ENCODE peak calls at places on chromosomes 1 and 21, in ten cellular contexts. T is AG04450; K is CD8-positive, alpha-beta T cell; X is brain microvascular endothelial cell; V is thyroid gland; P is astrocyte of the spinal cord; M is fibroblast of lung; A is neural progenitor cell; Y is right lobe of liver; J is MCF 10A. U is an unnamed sample.
A peak's percentile ranks its signal among the peaks of the same experiment; 100 is the strongest.

GRCh38 chr1:35930593-35931423 is at the start of gene AGO3:
- DNase-seq in T (peak; percentile 23), K (peak; percentile 70), X (peak; percentile 54), V (peak; percentile 95), P (peak; percentile 83), M (peak; percentile 74), A (peak; percentile 89), Y (peak; percentile 88), J (peak; percentile 85), U (peak; percentile 95)

GRCh38 chr21:28227881-28228623 is 764.6 kb downstream of the LTN1 start:
- DNase-seq in T (no peak), K (no peak), X (no peak), V (no peak), P (no peak), M (peak; percentile 38), A (no peak), Y (no peak), J (peak; percentile 23), U (no peak)

GRCh38 chr1:176196728-176197127 is 10.4 kb downstream of the COP1 start:
- DNase-seq in T (no peak), K (no peak), X (no peak), V (no peak), P (no peak), M (no peak), A (no peak), Y (no peak), J (no peak), U (no peak)

GRCh38 chr1:102098081-102098480 is 101.4 kb upstream of the OLFM3 start:
- DNase-seq in T (no peak), K (no peak), X (no peak), V (no peak), P (no peak), M (no peak), A (no peak), Y (no peak), J (no peak), U (no peak)

GRCh38 chr1:146036241-146036989 is 14.9 kb upstream of the HJV start:
- DNase-seq in T (no peak), K (no peak), X (no peak), V (no peak), P (peak; percentile 79), M (no peak), A (no peak), Y (no peak), J (no peak), U (no peak)

GRCh38 chr21:8993284-8993942 is 1528.0 kb upstream of the TPTE start:
- DNase-seq in T (no peak), K (no peak), X (no peak), V (no peak), P (no peak), M (no peak), A (no peak), Y (no peak), J (no peak), U (no peak)

GRCh38 chr1:54354899-54355298 is 51.3 kb downstream of the SSBP3 start:
- DNase-seq in T (no peak), K (no peak), X (no peak), V (no peak), P (no peak), M (no peak), A (peak; percentile 70), Y (no peak), J (no peak), U (no peak)

GRCh38 chr1:94063379-94063778 is 57.6 kb downstream of the ABCA4 start:
- DNase-seq in T (peak; percentile 30), K (no peak), X (peak; percentile 81), V (peak; percentile 61), P (peak; percentile 80), M (peak; percentile 82), A (peak; percentile 52), Y (no peak), J (peak; percentile 39), U (no peak)

GRCh38 chr1:211135342-211135950 is 1.5 kb upstream of the KCNH1 start:
- DNase-seq in T (peak; percentile 32), K (no peak), X (peak; percentile 9), V (no peak), P (peak; percentile 75), M (peak; percentile 71), A (peak; percentile 44), Y (no peak), J (peak; percentile 84), U (peak; percentile 32)

GRCh38 chr21:36320421-36321324 is 676 bp downstream of the MORC3 start:
- DNase-seq in T (peak; percentile 21), K (no peak), X (peak; percentile 59), V (peak; percentile 71), P (peak; percentile 76), M (peak; percentile 67), A (no peak), Y (peak; percentile 75), J (peak; percentile 71), U (peak; percentile 78)

GRCh38 chr1:101431956-101432510 is 195.2 kb downstream of the S1PR1 start:
- DNase-seq in T (no peak), K (no peak), X (no peak), V (no peak), P (no peak), M (no peak), A (no peak), Y (no peak), J (no peak), U (no peak)

GRCh38 chr1:147785794-147786506 is 25.5 kb upstream of the GJA5 start:
- DNase-seq in T (no peak), K (no peak), X (no peak), V (no peak), P (no peak), M (no peak), A (no peak), Y (no peak), J (no peak), U (no peak)

GRCh38 chr1:167427843-167428242 is 90.5 kb downstream of the CD247 start:
- DNase-seq in T (no peak), K (no peak), X (no peak), V (no peak), P (no peak), M (peak; percentile 9), A (no peak), Y (no peak), J (no peak), U (no peak)

GRCh38 chr1:47192458-47193384 is 2.9 kb upstream of the PDZK1IP1 start:
- DNase-seq in T (peak; percentile 32), K (peak; percentile 24), X (peak; percentile 45), V (peak; percentile 79), P (peak; percentile 58), M (peak; percentile 60), A (peak; percentile 86), Y (peak; percentile 78), J (peak; percentile 81), U (peak; percentile 77)

GRCh38 chr1:44220001-44220751 is 6.9 kb downstream of the DMAP1 start:
- DNase-seq in T (peak; percentile 54), K (no peak), X (peak; percentile 57), V (no peak), P (peak; percentile 35), M (peak; percentile 54), A (no peak), Y (no peak), J (no peak), U (no peak)
- TF ChIP-seq CTCF in T (peak; percentile 39), K (no peak), X (peak; percentile 33), V (no peak), P (no peak), M (peak; percentile 6), A (no peak), Y (no peak), J (no peak), U (no peak)

DNA sequence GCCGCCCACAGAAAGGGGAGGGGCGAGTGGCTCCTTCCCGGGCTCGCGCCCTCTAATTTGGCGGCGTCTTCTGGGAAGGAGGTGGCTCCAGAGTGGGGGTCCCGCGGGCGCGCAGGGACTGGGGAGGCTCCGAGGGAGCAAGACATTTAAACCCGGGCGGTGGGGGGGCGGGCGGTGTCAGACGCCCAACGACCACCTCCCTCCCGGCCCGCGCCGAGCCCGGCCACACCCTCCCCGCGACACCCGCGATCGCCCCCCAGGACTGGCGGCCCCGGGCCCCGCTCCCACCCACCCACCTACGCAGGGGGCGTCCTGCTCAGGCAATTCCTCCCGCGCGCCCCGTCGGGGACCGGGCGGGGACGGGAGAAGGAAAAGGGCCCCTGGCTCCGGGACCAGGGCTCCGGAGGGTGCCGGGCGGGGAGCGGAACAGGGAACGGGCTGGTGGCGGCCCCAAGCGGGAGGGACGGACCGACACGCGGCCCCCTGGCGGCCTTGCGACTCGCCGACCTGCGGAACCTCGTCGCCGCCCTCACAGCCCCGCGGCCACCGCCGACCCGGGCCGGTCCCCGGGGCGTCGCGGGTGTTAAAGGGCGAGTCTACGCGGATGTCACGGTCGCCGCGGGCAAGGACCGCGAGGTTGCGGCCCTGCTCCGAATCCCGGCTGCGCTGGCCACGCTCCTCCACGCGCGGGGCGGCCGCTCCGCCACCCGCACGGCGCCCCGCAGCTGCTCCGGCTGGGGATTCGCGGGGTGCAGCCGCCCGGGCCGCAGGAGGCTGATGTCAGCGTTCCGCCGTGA is 94.0 kb upstream of the FMN2 start:
- DNase-seq in T (no peak), K (no peak), X (no peak), V (no peak), P (no peak), M (no peak), A (peak; percentile 83), Y (peak; percentile 22), J (no peak), U (no peak)
- TF ChIP-seq CTCF in T (peak; percentile 13), K (no peak), X (peak; percentile 26), V (peak; percentile 26), P (peak; percentile 35), M (peak; percentile 15), A (peak; percentile 61), Y (no peak), J (no peak), U (no peak)

DNA sequence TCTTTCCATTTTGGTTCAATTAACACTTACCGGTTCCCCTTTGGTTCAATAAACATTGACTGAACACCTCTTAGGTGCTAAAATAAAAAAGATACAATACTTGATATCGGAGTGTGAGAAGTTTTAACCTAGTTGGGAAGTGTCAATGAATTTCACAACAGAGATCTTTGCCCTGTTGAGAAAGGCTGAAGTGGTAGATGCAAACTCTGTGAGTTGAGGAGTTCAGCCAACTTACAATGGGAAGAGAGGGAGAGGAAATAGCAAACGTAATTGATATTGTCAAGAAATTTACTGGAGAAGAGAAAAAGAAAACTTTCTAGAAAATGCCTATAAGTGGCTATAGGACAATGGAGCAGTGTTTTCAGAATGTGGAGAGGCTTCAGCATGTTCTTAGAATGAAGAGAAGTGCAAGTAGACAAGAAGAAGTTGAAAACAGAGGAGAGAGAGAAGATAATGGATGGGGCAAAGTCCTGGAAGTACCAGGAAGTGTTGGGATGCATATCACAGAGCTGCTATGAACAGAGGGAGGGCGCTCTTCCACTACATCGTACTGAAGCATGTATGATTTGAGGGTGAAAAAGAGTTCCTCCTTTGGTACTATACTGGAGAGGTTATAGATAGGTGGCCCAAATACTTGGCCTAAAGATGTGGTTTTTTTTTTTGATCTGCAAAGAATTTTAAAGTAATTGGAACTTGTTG is 48.9 kb downstream of the MEF2D start:
- DNase-seq in T (no peak), K (no peak), X (no peak), V (no peak), P (no peak), M (no peak), A (no peak), Y (no peak), J (no peak), U (no peak)
- TF ChIP-seq CTCF in T (no peak), K (no peak), X (peak; percentile 19), V (no peak), P (peak; percentile 8), M (peak; percentile 7), A (no peak), Y (no peak), J (no peak), U (no peak)

DNA sequence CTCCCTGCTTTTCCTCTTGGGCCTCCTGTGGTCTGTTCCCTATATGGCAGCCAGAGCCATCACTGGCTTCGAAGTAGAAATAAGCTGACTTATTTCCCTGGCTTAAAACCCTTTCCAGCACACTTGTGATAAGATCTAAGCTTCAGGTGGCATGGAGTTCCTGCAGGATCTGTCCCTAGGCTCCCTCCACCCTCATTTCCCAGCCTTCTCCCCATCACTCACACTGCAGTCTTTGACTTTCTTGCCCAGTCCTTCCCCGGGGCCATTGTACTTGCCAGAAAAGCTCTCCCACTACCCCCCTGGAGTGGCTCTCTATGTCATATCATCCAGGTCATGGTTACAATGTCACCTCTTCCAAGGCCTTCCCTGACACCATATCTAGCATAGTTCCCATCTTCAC is 55.8 kb downstream of the KCNJ6 start:
- DNase-seq in T (no peak), K (no peak), X (no peak), V (no peak), P (no peak), M (no peak), A (no peak), Y (no peak), J (no peak), U (no peak)
- TF ChIP-seq CTCF in T (no peak), K (no peak), X (no peak), V (no peak), P (no peak), M (no peak), A (no peak), Y (no peak), J (no peak), U (no peak)